ENCODE peak calls at places on chromosomes 6 and 20, in four cellular contexts. One of them, this sample, is unnamed.

GRCh38 chr20:10647471-10647870 is 26.3 kb downstream of the JAG1 start:
- DNase-seq in A549: no peak
- DNase-seq in AG09319: no peak
- DNase-seq in B cell: no peak
- DNase-seq in this sample: no peak

GRCh38 chr6:111770263-111771083 is 102.8 kb downstream of the FYN start:
- DNase-seq in A549: no peak
- DNase-seq in AG09319: no peak
- DNase-seq in B cell: no peak
- DNase-seq in this sample: no peak

GRCh38 chr6:134468633-134469032 is 150.7 kb upstream of the SGK1 start:
- DNase-seq in B cell: no peak
- DNase-seq in A549: no peak
- DNase-seq in AG09319: no peak
- DNase-seq in this sample: no peak

GRCh38 chr6:161044335-161044734 is 52.8 kb downstream of the MAP3K4 start:
- DNase-seq in AG09319: no peak
- DNase-seq in A549: no peak
- DNase-seq in B cell: no peak
- DNase-seq in this sample: no peak

GRCh38 chr6:18528084-18528743 is 141.1 kb downstream of the RNF144B start:
- DNase-seq in B cell: no peak
- DNase-seq in A549: no peak
- DNase-seq in AG09319: no peak
- DNase-seq in this sample: no peak

GRCh38 chr6:70379473-70380013 is 33.8 kb upstream of the FAM135A start:
- DNase-seq in B cell: no peak
- DNase-seq in AG09319: no peak
- DNase-seq in A549: no peak
- DNase-seq in this sample: no peak

GRCh38 chr6:133376743-133377142 is 135.6 kb downstream of the EYA4 start:
- DNase-seq in AG09319: no peak
- DNase-seq in A549: no peak
- DNase-seq in B cell: no peak
- DNase-seq in this sample: no peak

GRCh38 chr20:14142171-14142570 is 146.9 kb downstream of the MACROD2 start:
- DNase-seq in A549: peak
- DNase-seq in AG09319: peak
- DNase-seq in B cell: no peak
- DNase-seq in this sample: peak

GRCh38 chr6:104928141-104928540 is 28.8 kb upstream of the LIN28B start:
- DNase-seq in B cell: no peak
- DNase-seq in AG09319: no peak
- DNase-seq in A549: no peak
- DNase-seq in this sample: no peak

GRCh38 chr20:15378151-15378550 is 1040.7 kb upstream of the FLRT3 start:
- DNase-seq in B cell: no peak
- DNase-seq in A549: peak
- DNase-seq in AG09319: no peak
- DNase-seq in this sample: no peak

GRCh38 chr6:114537977-114538376 is 195.2 kb upstream of the HS3ST5 start:
- DNase-seq in AG09319: no peak
- DNase-seq in A549: no peak
- DNase-seq in B cell: no peak
- DNase-seq in this sample: no peak

GRCh38 chr6:132017921-132018320 is 66.7 kb upstream of the CCN2 start:
- DNase-seq in B cell: no peak
- DNase-seq in A549: no peak
- DNase-seq in AG09319: no peak
- DNase-seq in this sample: no peak

GRCh38 chr6:132021552-132022375 is 70.6 kb upstream of the CCN2 start:
- DNase-seq in A549: peak
- DNase-seq in B cell: no peak
- DNase-seq in AG09319: no peak
- DNase-seq in this sample: no peak

GRCh38 chr6:132025468-132025867 is 74.3 kb upstream of the CCN2 start:
- DNase-seq in A549: no peak
- DNase-seq in B cell: no peak
- DNase-seq in AG09319: no peak
- DNase-seq in this sample: no peak

GRCh38 chr6:132020138-132020551 is 69.0 kb upstream of the CCN2 start:
- DNase-seq in B cell: no peak
- DNase-seq in A549: no peak
- DNase-seq in AG09319: no peak
- DNase-seq in this sample: no peak

DNA sequence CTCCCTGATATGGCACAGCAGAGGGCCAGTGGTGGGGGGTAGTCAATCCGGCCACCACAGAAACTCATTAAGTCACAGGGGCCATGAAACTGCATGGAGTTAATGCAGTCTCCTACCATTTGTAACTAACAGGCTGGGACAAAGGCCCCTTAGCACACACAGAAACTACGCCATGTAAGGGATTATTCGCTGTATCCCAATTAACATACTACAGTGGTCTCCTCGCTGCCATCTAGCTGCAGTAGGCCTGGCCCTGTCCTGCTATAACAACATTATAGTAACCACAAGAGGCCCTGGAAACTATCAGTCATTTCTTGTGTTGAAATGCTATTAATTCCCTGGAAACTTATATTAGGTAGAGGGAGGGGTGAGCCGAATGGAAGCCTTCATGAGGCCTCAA is 72.3 kb upstream of the CCN2 start:
- DNase-seq in AG09319: no peak
- DNase-seq in B cell: no peak
- DNase-seq in A549: no peak
- DNase-seq in this sample: no peak
- TF ChIP-seq CTCF in AG09319: no peak
- TF ChIP-seq CTCF in B cell: no peak
- TF ChIP-seq CTCF in A549: no peak
- TF ChIP-seq CTCF in this sample: no peak

DNA sequence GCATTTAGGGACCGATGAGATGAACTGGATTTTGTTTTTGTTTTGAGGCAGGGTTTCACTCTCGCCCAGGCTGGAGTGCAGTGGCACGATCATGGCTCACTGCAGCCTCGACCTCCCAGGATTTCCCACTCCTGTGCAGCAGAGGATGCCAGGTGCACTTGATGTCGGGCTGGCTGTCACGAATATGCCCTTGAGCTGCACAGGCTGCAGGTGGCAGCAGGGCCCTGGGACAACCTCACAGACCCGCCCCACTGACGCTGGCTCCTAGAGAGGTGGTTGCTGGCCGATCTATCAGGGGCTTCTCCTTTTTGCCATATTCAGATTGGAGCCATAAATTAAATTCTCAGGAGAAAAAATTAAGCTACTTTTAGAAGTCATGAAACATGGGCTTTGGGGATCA is 32.2 kb downstream of the NQO2 start:
- DNase-seq in B cell: peak
- DNase-seq in AG09319: no peak
- DNase-seq in A549: no peak
- DNase-seq in this sample: no peak
- TF ChIP-seq CTCF in B cell: no peak
- TF ChIP-seq CTCF in AG09319: no peak
- TF ChIP-seq CTCF in A549: no peak
- TF ChIP-seq CTCF in this sample: no peak

DNA sequence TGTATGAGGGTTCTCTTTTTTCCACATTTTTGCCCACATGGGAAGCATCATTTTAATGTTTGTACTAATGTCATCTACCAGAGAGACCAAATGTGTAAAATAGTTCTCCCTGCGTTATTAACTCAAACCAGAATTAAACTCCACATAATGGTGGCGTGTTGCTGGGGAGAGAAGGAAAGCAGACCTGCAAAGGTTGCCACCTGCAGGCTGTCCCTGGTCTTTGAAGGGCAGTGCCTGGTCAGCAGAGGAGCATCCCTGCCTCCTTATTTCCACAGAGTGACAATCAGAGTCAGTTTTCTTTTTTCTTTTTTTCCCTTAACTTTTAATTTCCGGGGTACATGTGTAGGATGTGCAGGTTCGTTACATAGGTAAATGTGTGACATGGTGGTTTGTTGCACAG is 214.5 kb downstream of the TBX18 start:
- DNase-seq in A549: no peak
- DNase-seq in AG09319: no peak
- DNase-seq in B cell: no peak
- DNase-seq in this sample: no peak
- TF ChIP-seq CTCF in A549: no peak
- TF ChIP-seq CTCF in AG09319: no peak
- TF ChIP-seq CTCF in B cell: no peak
- TF ChIP-seq CTCF in this sample: no peak

DNA sequence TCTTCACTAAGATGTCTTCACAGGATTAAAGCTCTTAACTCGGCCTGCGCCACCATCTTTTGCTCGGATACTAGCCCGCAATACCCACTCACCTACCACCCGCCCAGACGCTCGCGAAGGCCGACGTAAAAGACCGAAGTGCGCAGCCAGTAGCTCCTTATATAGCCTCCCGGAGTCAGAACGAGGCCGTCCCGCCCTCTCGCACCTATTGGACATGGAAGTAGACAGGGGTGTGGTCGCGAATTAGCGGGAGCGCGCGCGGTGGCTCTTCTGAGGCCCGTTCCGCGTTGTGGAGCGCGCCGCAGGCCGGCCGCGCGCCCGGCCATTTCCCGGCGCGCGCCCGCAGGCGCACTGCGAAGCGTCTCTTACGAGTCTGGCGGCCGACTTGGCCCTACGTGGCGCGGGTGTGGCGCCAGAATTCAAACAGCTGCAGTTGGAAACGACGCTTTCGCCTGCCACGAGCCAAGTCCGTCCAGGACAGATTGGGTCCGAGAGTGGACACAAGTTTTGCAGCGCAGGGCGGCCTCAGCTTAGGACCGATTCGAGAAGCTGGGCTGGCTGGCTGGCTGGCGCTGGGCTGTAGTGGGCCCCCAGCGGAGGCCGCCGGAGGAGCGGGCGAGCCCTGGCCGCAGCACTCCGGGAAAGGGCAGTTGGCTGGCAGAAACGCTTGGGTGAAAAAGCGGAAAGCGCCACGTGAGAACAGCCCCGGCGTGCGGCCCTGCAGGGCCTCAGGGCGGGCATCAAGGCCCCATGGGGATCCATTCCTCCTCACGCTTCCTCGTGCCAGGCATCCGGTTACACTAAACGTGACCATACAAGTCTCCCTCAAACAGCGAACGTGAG is 36.1 kb upstream of the SYNCRIP start:
- DNase-seq in A549: peak
- DNase-seq in AG09319: peak
- DNase-seq in B cell: peak
- DNase-seq in this sample: peak
- TF ChIP-seq CTCF in A549: no peak
- TF ChIP-seq CTCF in AG09319: no peak
- TF ChIP-seq CTCF in B cell: no peak
- TF ChIP-seq CTCF in this sample: no peak

GRCh38 chr20:45969712-45970634 is 2.0 kb downstream of the ZNF335 start:
- DNase-seq in B cell: peak
- DNase-seq in AG09319: no peak
- DNase-seq in A549: peak
- DNase-seq in this sample: no peak

GRCh38 chr20:45972500-45973183 is 639 bp upstream of the ZNF335 start:
- DNase-seq in AG09319: no peak
- DNase-seq in B cell: no peak
- DNase-seq in A549: no peak
- DNase-seq in this sample: peak

GRCh38 chr20:45970646-45971424 is 1.2 kb downstream of the ZNF335 start:
- DNase-seq in AG09319: no peak
- DNase-seq in A549: no peak
- DNase-seq in B cell: peak
- DNase-seq in this sample: no peak

GRCh38 chr20:45971425-45971674 is 653 bp downstream of the ZNF335 start:
- DNase-seq in AG09319: no peak
- DNase-seq in A549: no peak
- DNase-seq in B cell: no peak
- DNase-seq in this sample: no peak

GRCh38 chr20:45971675-45972499 is at the start of gene ZNF335:
- DNase-seq in B cell: peak
- DNase-seq in A549: peak
- DNase-seq in AG09319: peak
- DNase-seq in this sample: peak
- TF ChIP-seq CTCF in B cell: no peak
- TF ChIP-seq CTCF in A549: no peak
- TF ChIP-seq CTCF in AG09319: peak
- TF ChIP-seq CTCF in this sample: peak

DNA sequence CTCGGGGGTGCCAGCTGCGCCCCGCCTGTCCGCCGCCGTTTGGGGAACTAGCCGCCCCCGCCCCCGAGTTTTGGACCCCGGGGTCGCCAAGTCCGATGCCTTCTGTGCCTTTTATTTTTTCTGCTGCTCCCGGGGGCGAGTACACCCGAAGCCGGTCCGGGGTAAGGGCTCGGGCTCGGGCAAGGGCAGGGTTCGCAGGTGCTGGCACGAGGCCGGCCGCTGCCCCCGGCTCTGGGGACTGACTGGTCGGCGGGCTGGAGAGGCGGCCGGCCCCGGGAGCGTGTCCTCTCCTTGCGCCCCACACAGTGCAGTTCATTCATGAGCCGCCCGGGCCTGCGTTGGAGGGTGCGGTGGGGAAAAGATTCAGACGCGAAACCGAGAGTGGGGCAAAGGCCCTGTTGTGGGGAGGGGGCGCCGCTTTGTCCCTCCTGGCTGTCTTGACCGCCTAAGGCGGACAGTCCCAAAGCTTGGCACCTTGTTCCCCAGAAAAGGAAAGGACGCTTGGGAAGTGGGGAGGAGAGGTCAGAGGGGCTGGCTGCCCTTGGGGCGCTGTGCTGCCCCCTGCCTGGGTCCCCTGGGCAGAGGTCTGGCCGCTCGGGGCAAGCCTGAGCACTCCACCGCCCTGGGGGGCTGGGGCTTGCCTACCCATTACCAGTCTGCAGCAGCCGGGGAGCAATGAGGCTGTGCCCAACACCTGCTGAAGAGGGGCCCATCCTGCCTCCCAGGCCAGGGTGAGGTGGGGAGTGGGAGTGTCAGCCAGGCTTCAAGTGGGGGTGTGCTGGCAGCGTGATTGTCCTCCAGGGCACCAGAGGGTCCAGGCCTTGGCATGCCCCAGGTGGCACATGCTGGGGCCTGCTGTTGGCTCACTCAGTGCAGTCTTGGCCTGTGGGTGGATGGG is 915 bp downstream of the TMEM63B start:
- DNase-seq in A549: no peak
- DNase-seq in AG09319: no peak
- DNase-seq in B cell: peak
- DNase-seq in this sample: peak
- TF ChIP-seq CTCF in A549: no peak
- TF ChIP-seq CTCF in AG09319: no peak
- TF ChIP-seq CTCF in B cell: no peak
- TF ChIP-seq CTCF in this sample: no peak

DNA sequence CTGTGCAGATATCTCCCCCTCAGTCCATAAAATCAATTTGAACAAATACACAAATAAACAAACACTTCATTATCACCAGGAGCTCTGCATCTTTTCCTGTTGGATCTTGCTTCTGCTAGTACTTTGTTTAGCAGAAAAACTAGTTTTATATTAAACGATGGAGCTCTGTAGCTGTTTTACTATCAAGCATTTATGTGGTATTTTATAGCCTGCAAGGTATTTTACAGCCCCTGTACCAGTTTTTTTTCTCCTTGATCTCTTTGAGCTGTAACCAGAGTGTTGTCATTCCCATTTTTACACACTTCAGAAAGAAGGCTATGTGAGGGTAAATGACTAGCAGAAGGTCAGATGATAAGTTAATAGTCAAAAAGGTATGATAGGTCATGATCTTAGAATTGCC is 866.6 kb upstream of the MAP3K7 start:
- DNase-seq in AG09319: no peak
- DNase-seq in B cell: no peak
- DNase-seq in A549: no peak
- DNase-seq in this sample: no peak
- TF ChIP-seq CTCF in AG09319: no peak
- TF ChIP-seq CTCF in B cell: no peak
- TF ChIP-seq CTCF in A549: no peak
- TF ChIP-seq CTCF in this sample: no peak